ENCODE peak calls at places on chromosomes 6 and 20, in seven cellular contexts. W is IMR-90, C is mesenchymal stem cell, A is neuronal stem cell, M is mesendoderm, Q is H9, J is trophoblast cell. R is an unnamed sample.
A peak's percentile ranks its signal among the peaks of the same experiment; 100 is the strongest.

GRCh38 chr6:9537381-9537780 is 877.5 kb downstream of the TFAP2A start:
- DNase-seq in A (no peak), J (no peak), M (no peak), C (peak; percentile 35), W (peak; percentile 25), Q (no peak), R (no peak)

GRCh38 chr6:160258346-160259142 is at the start of gene SLC22A2:
- DNase-seq in M (no peak), J (no peak), C (no peak), W (no peak), Q (no peak), A (no peak), R (no peak)

GRCh38 chr6:159470400-159470799 is 222.6 kb downstream of the SOD2 start:
- DNase-seq in W (no peak), Q (no peak), A (no peak), M (no peak), C (no peak), J (no peak), R (no peak)

GRCh38 chr6:161029195-161029809 is 37.7 kb downstream of the MAP3K4 start:
- DNase-seq in W (peak; percentile 91), J (peak; percentile 25), M (no peak), Q (no peak), A (no peak), C (peak; percentile 96), R (no peak)

GRCh38 chr20:34861386-34862084 is 11.1 kb downstream of the GGT7 start:
- DNase-seq in J (no peak), C (no peak), A (no peak), Q (no peak), W (no peak), M (no peak), R (no peak)

GRCh38 chr6:41644297-41644879 is 6.1 kb downstream of the MDFI start:
- DNase-seq in M (peak; percentile 67), Q (no peak), J (no peak), A (no peak), W (no peak), C (no peak), R (no peak)

GRCh38 chr6:30743099-30744053 is 889 bp upstream of the FLOT1 start:
- DNase-seq in M (no peak), A (no peak), W (peak; percentile 33), C (no peak), J (peak; percentile 45), Q (no peak), R (no peak)

GRCh38 chr6:127515794-127516675 is 3.1 kb downstream of the MTCL3 start:
- DNase-seq in Q (peak; percentile 85), J (peak; percentile 17), M (peak; percentile 90), A (peak; percentile 76), C (peak; percentile 74), W (peak; percentile 55), R (peak; percentile 34)

GRCh38 chr6:28634758-28635546 is 109.3 kb downstream of the GPX5 start:
- DNase-seq in Q (peak; percentile 83), M (peak; percentile 89), J (peak; percentile 60), W (no peak), A (no peak), C (peak; percentile 18), R (peak; percentile 71)

GRCh38 chr20:10113746-10114145 is 79.0 kb downstream of the ANKEF1 start:
- DNase-seq in J (no peak), A (no peak), M (no peak), Q (no peak), C (no peak), W (no peak), R (no peak)

GRCh38 chr6:12058164-12058926 is 46.2 kb downstream of the HIVEP1 start:
- DNase-seq in C (no peak), J (no peak), A (no peak), Q (no peak), M (no peak), W (no peak), R (no peak)

GRCh38 chr20:17875106-17875980 is 93.3 kb downstream of the SNX5 start:
- DNase-seq in W (peak; percentile 55), C (no peak), J (no peak), Q (no peak), A (no peak), M (no peak), R (no peak)

GRCh38 chr6:65524232-65524631 is 182.8 kb downstream of the EYS start:
- DNase-seq in M (no peak), A (no peak), W (no peak), J (no peak), C (no peak), Q (no peak), R (no peak)

GRCh38 chr6:147802400-147802799 is 293.9 kb downstream of the SAMD5 start:
- DNase-seq in M (no peak), J (no peak), Q (no peak), W (peak; percentile 69), A (no peak), C (peak; percentile 26), R (no peak)

GRCh38 chr6:140661691-140662090 is 1287.2 kb upstream of the CITED2 start:
- DNase-seq in A (no peak), M (no peak), W (peak; percentile 39), C (no peak), J (no peak), Q (no peak), R (no peak)

GRCh38 chr6:34969662-34970265 is 80.7 kb downstream of the ANKS1A start:
- DNase-seq in C (peak; percentile 43), W (peak; percentile 70), A (no peak), Q (no peak), M (no peak), J (peak; percentile 68), R (no peak)

GRCh38 chr6:46876126-46876525 is 45.6 kb downstream of the ADGRF5 start:
- DNase-seq in A (no peak), M (peak; percentile 73), W (no peak), J (peak; percentile 98), Q (peak; percentile 74), C (peak; percentile 5), R (peak; percentile 52)

GRCh38 chr6:7238900-7239589 is 74.0 kb downstream of the SSR1 start:
- DNase-seq in C (peak; percentile 75), J (peak; percentile 75), M (peak; percentile 92), Q (peak; percentile 89), A (peak; percentile 64), W (peak; percentile 67), R (no peak)

GRCh38 chr6:14754636-14755513 is 491.0 kb upstream of the JARID2 start:
- DNase-seq in M (no peak), C (no peak), Q (no peak), J (no peak), A (no peak), W (no peak), R (no peak)

GRCh38 chr6:129683606-129684322 is 26.2 kb downstream of the ARHGAP18 start:
- DNase-seq in W (peak; percentile 100), A (no peak), M (peak; percentile 81), J (peak; percentile 85), Q (no peak), C (peak; percentile 99), R (no peak)

DNA sequence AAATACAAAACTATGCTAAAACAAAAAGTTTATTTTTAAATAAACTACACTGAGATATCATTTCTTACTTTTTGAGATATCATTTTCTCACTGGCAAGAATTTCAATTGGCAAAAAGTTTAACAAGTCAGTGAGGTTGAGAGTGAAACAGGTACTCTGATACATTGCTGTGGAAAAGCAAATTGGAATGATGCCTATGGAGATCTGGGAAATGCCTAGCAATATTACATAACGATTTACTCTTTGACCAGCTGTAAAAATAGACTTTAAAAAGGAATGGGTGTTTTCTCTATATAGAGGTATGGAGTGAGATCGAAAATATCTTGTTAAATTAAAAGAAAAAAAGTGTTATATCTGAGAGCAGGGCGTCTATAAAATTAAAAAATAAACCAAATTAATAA is 16.9 kb downstream of the CGAS start:
- DNase-seq in J (no peak), C (no peak), Q (no peak), W (no peak), M (no peak), A (no peak), R (no peak)
- H3K18ac ChIP-seq in J (no peak overlapping the region), C (no peak overlapping the region), Q (no peak overlapping the region), W (no peak overlapping the region), M (no peak overlapping the region), A (no peak overlapping the region), R (no peak overlapping the region)

GRCh38 chr6:38499697-38500096 is 140.0 kb downstream of the BTBD9 start:
- DNase-seq in Q (no peak), J (no peak), A (no peak), W (no peak), C (no peak), M (no peak), R (no peak)
- H3K18ac ChIP-seq in Q (no peak overlapping the region), J (no peak overlapping the region), A (no peak overlapping the region), W (no peak overlapping the region), C (no peak overlapping the region), M (no peak overlapping the region), R (no peak overlapping the region)

GRCh38 chr6:72212686-72213085 is 326.3 kb downstream of the RIMS1 start:
- DNase-seq in Q (no peak), C (no peak), A (no peak), J (no peak), W (no peak), M (no peak), R (no peak)
- H3K18ac ChIP-seq in Q (no peak overlapping the region), C (no peak overlapping the region), A (no peak overlapping the region), J (no peak overlapping the region), W (peak overlapping the region; percentile 38), M (no peak overlapping the region), R (no peak overlapping the region)

DNA sequence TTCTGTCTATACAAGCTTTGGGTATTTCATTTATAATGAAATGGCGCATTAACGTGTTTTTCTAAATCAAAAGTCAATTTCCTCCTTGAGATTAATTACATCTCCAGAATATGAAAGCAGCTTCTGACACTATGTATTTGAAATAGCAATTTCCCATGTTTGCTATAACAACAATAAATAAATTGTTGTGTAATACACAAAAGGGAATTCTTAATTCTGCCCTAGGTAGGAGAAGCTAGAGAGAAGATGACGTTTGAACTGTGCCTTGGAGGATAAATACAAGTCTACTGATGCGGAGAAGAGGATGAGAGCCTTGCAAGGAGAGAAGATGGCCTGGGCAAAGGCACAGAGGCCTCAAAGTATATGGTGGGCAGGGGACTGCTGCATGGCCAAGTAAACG is 7.6 kb upstream of the HLA-DOA start:
- DNase-seq in C (no peak), Q (no peak), A (no peak), W (no peak), J (no peak), M (no peak), R (no peak)
- H3K18ac ChIP-seq in C (no peak overlapping the region), Q (no peak overlapping the region), A (no peak overlapping the region), W (no peak overlapping the region), J (no peak overlapping the region), M (no peak overlapping the region), R (no peak overlapping the region)

DNA sequence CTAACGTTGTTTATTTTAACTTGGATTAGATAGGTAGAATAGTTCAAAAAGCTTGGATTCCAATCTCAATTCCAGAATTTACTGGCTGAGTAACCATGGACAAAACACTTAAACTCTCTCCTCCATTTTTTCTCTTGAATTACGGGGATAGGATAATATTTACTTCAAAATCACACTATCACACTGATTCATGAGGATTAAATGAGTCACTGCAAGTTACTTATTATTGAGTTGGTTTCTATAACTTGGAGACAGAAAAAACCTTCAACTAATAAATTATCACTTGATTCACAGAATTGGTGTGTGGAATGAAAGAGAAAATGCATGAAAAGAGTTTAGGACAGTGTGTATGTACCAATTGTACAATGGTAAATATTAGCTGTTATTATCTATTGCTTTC is 585.2 kb downstream of the PHF3 start:
- DNase-seq in A (no peak), M (no peak), J (no peak), W (peak; percentile 42), Q (no peak), C (no peak), R (no peak)
- H3K18ac ChIP-seq in A (no peak overlapping the region), M (no peak overlapping the region), J (no peak overlapping the region), W (no peak overlapping the region), Q (no peak overlapping the region), C (no peak overlapping the region), R (no peak overlapping the region)